ENCODE peak calls at places on chromosomes 3 and 15, in four cellular contexts. G, D, V and X are unnamed samples.

GRCh38 chr3:195550723-195551122 is 7.6 kb upstream of the PPP1R2 start:
- DNase-seq in G (peak; percentile 54), D (no peak), V (no peak), X (no peak)

GRCh38 chr3:189355481-189356201 is 183.9 kb downstream of the TPRG1 start:
- DNase-seq in G (peak; percentile 50), D (peak; percentile 69), V (peak; percentile 25), X (no peak)

GRCh38 chr3:117681619-117682018 is 972.0 kb downstream of the TUSC7 start:
- DNase-seq in G (no peak), D (no peak), V (no peak), X (no peak)

GRCh38 chr3:192106528-192106927 is 620.8 kb downstream of the FGF12 start:
- DNase-seq in G (no peak), D (no peak), V (no peak), X (no peak)

GRCh38 chr15:31016446-31016915 is 25.1 kb upstream of the MTMR10 start:
- DNase-seq in G (no peak), D (no peak), V (no peak), X (no peak)

GRCh38 chr15:90315276-90315982 is 36.7 kb upstream of the ZNF774 start:
- DNase-seq in G (peak; percentile 70), D (no peak), V (no peak), X (peak; percentile 72)

GRCh38 chr3:183907176-183907575 is 22.5 kb upstream of the PARL start:
- DNase-seq in G (no peak), D (no peak), V (no peak), X (no peak)

GRCh38 chr3:179063945-179064560 is 7.6 kb downstream of the ZMAT3 start:
- DNase-seq in G (no peak), D (no peak), V (no peak), X (no peak)

GRCh38 chr15:40323239-40323952 is at the start of gene INAFM2:
- DNase-seq in G (peak; percentile 95), D (peak; percentile 94), V (peak; percentile 84), X (peak; percentile 91)

GRCh38 chr3:84963137-84963536 is 4.3 kb downstream of the CADM2 start:
- DNase-seq in G (no peak), D (no peak), V (no peak), X (no peak)

GRCh38 chr3:55416381-55416821 is 70.7 kb downstream of the WNT5A start:
- DNase-seq in G (no peak), D (no peak), V (no peak), X (no peak)

GRCh38 chr3:15768421-15769255 is 29.1 kb downstream of the ANKRD28 start:
- DNase-seq in G (no peak), D (no peak), V (no peak), X (no peak)

GRCh38 chr3:141360888-141361598 is 7.3 kb upstream of the ZBTB38 start:
- DNase-seq in G (no peak), D (no peak), V (no peak), X (no peak)

GRCh38 chr3:58351920-58352319 is 19.2 kb downstream of the PXK start:
- DNase-seq in G (peak; percentile 45), D (no peak), V (no peak), X (no peak)

GRCh38 chr3:152941825-152942224 is 106.9 kb downstream of the P2RY1 start:
- DNase-seq in G (no peak), D (no peak), V (no peak), X (no peak)

GRCh38 chr3:152937234-152937633 is 102.3 kb downstream of the P2RY1 start:
- DNase-seq in G (no peak), D (no peak), V (no peak), X (no peak)

GRCh38 chr3:152943645-152944044 is 108.7 kb downstream of the P2RY1 start:
- DNase-seq in G (no peak), D (no peak), V (no peak), X (no peak)

GRCh38 chr3:152942366-152942765 is 107.4 kb downstream of the P2RY1 start:
- DNase-seq in G (no peak), D (no peak), V (no peak), X (no peak)

GRCh38 chr3:152938974-152939636 is 104.2 kb downstream of the P2RY1 start:
- DNase-seq in G (no peak), D (no peak), V (no peak), X (no peak)
- H3K27ac ChIP-seq in G (no peak overlapping the region), D (no peak overlapping the region), V (no peak overlapping the region), X (no peak overlapping the region)

DNA sequence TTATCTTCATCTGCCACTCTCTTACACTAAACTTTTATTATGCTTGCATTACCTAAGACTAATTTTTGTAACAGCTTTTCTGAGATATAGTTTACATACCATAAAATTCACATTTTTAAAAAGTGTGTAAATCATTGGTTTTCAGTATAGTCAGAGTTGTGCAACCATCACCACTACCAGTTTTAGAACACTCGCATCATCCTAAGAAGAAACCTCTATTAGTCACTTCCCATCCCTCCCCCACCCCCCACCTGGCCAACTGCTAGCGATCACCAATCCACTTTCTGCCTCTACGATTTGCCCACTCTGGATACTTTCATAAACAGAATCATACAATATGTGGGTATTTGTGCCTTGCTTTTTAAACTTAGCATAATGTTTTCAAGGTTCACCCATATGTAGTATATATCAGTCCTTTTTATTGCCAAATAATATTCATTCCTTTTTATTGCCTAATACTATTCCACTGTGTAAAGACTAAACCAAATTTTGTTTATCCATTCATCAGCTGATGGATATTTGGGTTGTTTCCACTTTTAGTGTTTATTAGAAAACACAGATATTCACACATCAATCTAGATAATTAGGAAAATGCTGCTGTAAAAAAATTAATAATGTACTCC is 23.0 kb downstream of the UBP1 start:
- DNase-seq in G (no peak), D (no peak), V (no peak), X (no peak)
- H3K36me3 ChIP-seq in G (no peaks in the 10 kb centered on the region), D (no peaks in the 10 kb centered on the region), V (peaks cover 33% of the 10 kb centered on the region), X (peaks cover 60% of the 10 kb centered on the region)

GRCh38 chr3:37463163-37463562 is 288.8 kb upstream of the LRRFIP2 start:
- DNase-seq in G (no peak), D (no peak), V (no peak), X (no peak)
- H3K4me3 ChIP-seq in G (no peak overlapping the region), D (no peak overlapping the region), V (no peak overlapping the region), X (no peak overlapping the region)

DNA sequence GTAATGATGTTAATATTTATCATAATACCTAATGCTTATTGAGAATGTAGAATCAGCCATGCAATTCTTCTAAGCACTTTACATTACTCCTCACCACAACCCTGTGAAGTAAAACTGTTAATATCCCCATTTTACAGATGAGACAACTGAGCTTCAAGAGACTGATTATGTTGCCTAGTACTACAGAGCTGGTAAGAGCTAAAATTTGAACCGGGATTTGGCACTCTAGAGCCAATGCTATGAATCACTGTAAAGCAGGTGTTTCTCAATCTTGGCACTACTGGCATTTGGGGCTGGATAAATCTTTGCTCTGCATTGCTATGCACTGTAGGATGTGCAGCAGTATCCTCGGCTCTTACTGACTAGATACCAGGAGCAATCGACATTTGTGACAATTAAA is 367.7 kb downstream of the MAGI1 start:
- DNase-seq in G (no peak), D (no peak), V (no peak), X (no peak)
- H3K27ac ChIP-seq in G (no peak overlapping the region), D (no peak overlapping the region), V (no peak overlapping the region), X (no peak overlapping the region)

GRCh38 chr3:64151335-64151871 is 73.9 kb downstream of the PRICKLE2 start:
- DNase-seq in G (no peak), D (no peak), V (no peak), X (no peak)
- H3K36me3 ChIP-seq in G (no peaks in the 10 kb centered on the region), D (no peaks in the 10 kb centered on the region), V (no peaks in the 10 kb centered on the region), X (no peaks in the 10 kb centered on the region)

GRCh38 chr3:113468536-113468935 is 27.2 kb upstream of the CFAP44 start:
- DNase-seq in G (no peak), D (no peak), V (no peak), X (no peak)
- H3K4me3 ChIP-seq in G (no peak overlapping the region), D (no peak overlapping the region), V (no peak overlapping the region), X (no peak overlapping the region)